ENCODE peak calls at places on chromosomes 7 and 10, in nine cellular contexts. H is mucosa of descending colon; O is heart left ventricle; J is activated naive CD8-positive, alpha-beta T cell treated with anti-CD3 and anti-CD28 coated beads, Interleukin-2, amount 50 U/mL, for 24 hours; A is effector memory CD8-positive, alpha-beta T cell; Y is aorta; D is left cardiac atrium; P is CD4-positive, alpha-beta T cell; U is lower lobe of right lung. X is an unnamed sample.

GRCh38 chr7:84102213-84102612 is 92.4 kb downstream of the SEMA3A start:
- ATAC-seq in H (no peak), O (no peak), J (no peak), A (no peak), Y (no peak), D (no peak), P (no peak), U (no peak), X (no peak)

GRCh38 chr10:52221937-52222336 is 92.1 kb upstream of the DKK1 start:
- ATAC-seq in H (no peak), O (no peak), J (no peak), A (no peak), Y (no peak), D (no peak), P (no peak), U (no peak), X (no peak)

GRCh38 chr7:2116903-2117680 is 115.7 kb downstream of the MAD1L1 start:
- ATAC-seq in H (no peak), O (peak), J (peak), A (no peak), Y (no peak), D (peak), P (no peak), U (peak), X (no peak)

GRCh38 chr10:78286675-78287074 is 253.0 kb downstream of the RPS24 start:
- ATAC-seq in H (no peak), O (no peak), J (no peak), A (no peak), Y (no peak), D (no peak), P (no peak), U (no peak), X (no peak)

GRCh38 chr7:124811341-124811740 is 45.7 kb upstream of the GPR37 start:
- ATAC-seq in H (no peak), O (no peak), J (no peak), A (no peak), Y (no peak), D (no peak), P (no peak), U (no peak), X (no peak)

GRCh38 chr7:104126411-104126841 is 81.4 kb downstream of the ORC5 start:
- ATAC-seq in H (no peak), O (no peak), J (no peak), A (no peak), Y (no peak), D (no peak), P (no peak), U (no peak), X (no peak)

GRCh38 chr10:69045441-69046300 is 42.2 kb upstream of the SRGN start:
- ATAC-seq in H (peak), O (peak), J (peak), A (peak), Y (no peak), D (no peak), P (peak), U (peak), X (peak)

GRCh38 chr7:50309130-50309478 is 4.6 kb downstream of the IKZF1 start:
- ATAC-seq in H (no peak), O (no peak), J (no peak), A (no peak), Y (no peak), D (no peak), P (no peak), U (no peak), X (no peak)

GRCh38 chr10:7488418-7488829 is 77.6 kb upstream of the SFMBT2 start:
- ATAC-seq in H (no peak), O (peak), J (no peak), A (no peak), Y (no peak), D (peak), P (no peak), U (no peak), X (no peak)

GRCh38 chr7:69906309-69906995 is 308.2 kb downstream of the AUTS2 start:
- ATAC-seq in H (no peak), O (no peak), J (no peak), A (no peak), Y (no peak), D (no peak), P (no peak), U (no peak), X (peak)